ENCODE peak calls at places on chromosomes 12 and 14, in four cellular contexts. D, I, Z and A are unnamed samples.
A peak's percentile ranks its signal among the peaks of the same experiment; 100 is the strongest.

GRCh38 chr12:120096671-120097202 is 19.8 kb downstream of the RAB35 start:
- DNase-seq in D (no peak), I (no peak), Z (no peak), A (no peak)

GRCh38 chr12:10220398-10221077 is 7.9 kb downstream of the GABARAPL1 start:
- DNase-seq in D (no peak), I (no peak), Z (peak; percentile 64), A (no peak)

GRCh38 chr12:102478416-102479098 is 1.8 kb downstream of the IGF1 start:
- DNase-seq in D (peak; percentile 84), I (peak; percentile 20), Z (no peak), A (no peak)

GRCh38 chr14:76837524-76837923 is 11.3 kb downstream of the LRRC74A start:
- DNase-seq in D (no peak), I (no peak), Z (no peak), A (no peak)

GRCh38 chr14:35807131-35807961 is 1.7 kb downstream of the RALGAPA1 start:
- DNase-seq in D (no peak), I (no peak), Z (no peak), A (no peak)

GRCh38 chr12:52615208-52615868 is 3.0 kb downstream of the KRT73 start:
- DNase-seq in D (no peak), I (no peak), Z (peak; percentile 2), A (no peak)

GRCh38 chr14:99679996-99680395 is 4.1 kb upstream of the CYP46A1 start:
- DNase-seq in D (no peak), I (no peak), Z (no peak), A (no peak)

GRCh38 chr12:43273467-43273866 is 278.5 kb downstream of the ADAMTS20 start:
- DNase-seq in D (no peak), I (no peak), Z (peak; percentile 31), A (no peak)

GRCh38 chr14:56125772-56126411 is 7.7 kb downstream of the PELI2 start:
- DNase-seq in D (no peak), I (no peak), Z (no peak), A (no peak)

GRCh38 chr14:88426271-88426670 is 40.8 kb downstream of the SPATA7 start:
- DNase-seq in D (no peak), I (no peak), Z (peak; percentile 74), A (peak; percentile 35)

GRCh38 chr12:41624571-41624970 is 436.5 kb downstream of the PDZRN4 start:
- DNase-seq in D (peak; percentile 25), I (no peak), Z (no peak), A (no peak)
- H3K27ac ChIP-seq in D (no peak overlapping the region), I (no peak overlapping the region), Z (no peak overlapping the region), A (no peak overlapping the region)

DNA sequence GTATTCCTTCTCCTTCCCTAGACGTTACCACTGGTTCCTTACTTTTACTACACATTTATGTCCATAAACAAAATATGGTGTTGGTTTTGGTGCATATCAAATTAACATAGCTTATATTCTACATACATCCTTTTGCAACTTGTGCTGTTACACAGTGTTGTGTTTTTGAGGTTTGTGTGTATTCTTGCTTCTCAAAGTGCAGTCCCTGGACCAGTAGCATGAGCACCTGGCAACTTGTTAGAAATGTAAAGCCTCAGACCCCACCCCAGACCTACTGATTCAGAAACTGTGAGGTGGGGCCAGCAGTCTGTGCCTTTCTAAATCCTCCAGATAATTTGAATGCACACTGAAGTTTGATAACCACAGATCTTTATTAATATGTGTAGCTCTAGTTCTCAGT is 65.9 kb downstream of the RNFT2 start:
- DNase-seq in D (no peak), I (no peak), Z (no peak), A (no peak)
- H2BK120ac ChIP-seq in D (no peak overlapping the region), I (no peak overlapping the region), Z (no peak overlapping the region), A (no peak overlapping the region)

GRCh38 chr14:34496679-34497513 is 34.9 kb upstream of the SPTSSA start:
- DNase-seq in D (peak; percentile 97), I (peak; percentile 37), Z (peak; percentile 100), A (peak; percentile 99)
- H3K18ac ChIP-seq in D (no peak overlapping the region), I (no peak overlapping the region), Z (peak overlapping the region; percentile 66), A (no peak overlapping the region)

DNA sequence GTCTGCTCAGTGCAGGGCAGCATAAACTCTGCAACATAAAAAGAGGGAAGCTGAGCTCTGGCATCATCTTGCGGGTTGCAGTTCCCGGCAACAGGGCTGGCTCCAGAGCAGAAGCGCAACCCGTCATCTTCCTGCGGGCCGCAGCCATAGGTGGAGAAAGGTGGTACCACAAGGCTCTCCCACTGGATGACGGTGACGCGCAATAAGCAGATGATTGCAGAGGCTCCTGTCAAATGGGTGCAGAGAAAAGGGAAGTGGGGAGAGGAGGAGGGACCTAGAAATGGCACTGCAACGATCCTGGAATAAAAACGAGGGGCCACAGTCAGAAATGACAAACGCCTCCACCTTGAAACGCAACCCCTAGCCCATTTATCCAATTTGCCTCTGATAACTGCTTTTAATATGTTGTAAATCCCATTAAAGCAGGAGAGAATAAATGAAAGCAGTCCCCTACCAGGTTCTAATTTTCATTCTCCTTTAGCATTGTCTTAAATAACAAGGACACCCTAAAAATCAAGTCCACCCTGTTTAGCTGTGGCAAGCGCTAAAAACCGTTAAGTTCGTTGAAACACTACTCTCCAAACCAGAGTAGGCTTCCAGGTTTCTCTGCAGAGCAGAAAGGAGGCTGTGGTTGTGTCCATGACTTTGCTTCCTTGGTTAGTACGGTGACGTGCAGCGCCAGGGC is 30.9 kb upstream of the TUBA1C start:
- DNase-seq in D (no peak), I (no peak), Z (no peak), A (no peak)
- H3K27ac ChIP-seq in D (no peak overlapping the region), I (no peak overlapping the region), Z (peak overlapping the region; percentile 94), A (no peak overlapping the region)

GRCh38 chr14:75259510-75259855 is 19.1 kb upstream of the FOS start:
- DNase-seq in D (peak; percentile 90), I (no peak), Z (peak; percentile 77), A (no peak)

GRCh38 chr14:75267141-75267601 is 11.5 kb upstream of the FOS start:
- DNase-seq in D (peak; percentile 61), I (no peak), Z (peak; percentile 83), A (peak; percentile 81)

GRCh38 chr14:75259946-75260545 is 18.6 kb upstream of the FOS start:
- DNase-seq in D (no peak), I (no peak), Z (no peak), A (peak; percentile 56)

GRCh38 chr14:75262641-75263040 is 16.0 kb upstream of the FOS start:
- DNase-seq in D (no peak), I (no peak), Z (no peak), A (no peak)

DNA sequence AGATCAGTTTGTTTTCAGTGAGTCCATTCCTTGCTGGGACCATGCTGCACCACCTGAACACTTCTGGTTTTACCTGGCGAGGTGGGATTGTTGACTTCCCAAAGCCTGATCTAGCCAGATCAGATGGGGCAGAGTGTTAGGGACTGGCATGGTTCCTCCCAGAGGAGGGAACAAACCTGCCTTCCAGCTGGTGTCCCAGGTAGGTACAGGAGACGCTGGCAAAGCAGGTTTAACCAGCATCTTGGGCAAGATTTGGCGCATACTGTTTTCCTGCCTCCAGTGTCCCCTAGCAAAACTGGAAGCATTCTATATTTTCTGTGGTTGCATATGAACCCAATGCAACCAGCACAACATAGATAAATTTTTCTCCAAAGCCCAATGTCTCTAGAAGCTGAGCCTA is 14.6 kb upstream of the FOS start:
- DNase-seq in D (no peak), I (no peak), Z (no peak), A (no peak)
- H2BK120ac ChIP-seq in D (no peak overlapping the region), I (no peak overlapping the region), Z (peak overlapping the region; percentile 3), A (no peak overlapping the region)

GRCh38 chr14:24160850-24161804 is at the start of gene IRF9:
- DNase-seq in D (peak; percentile 98), I (peak; percentile 97), Z (peak; percentile 91), A (peak; percentile 95)
- H3K18ac ChIP-seq in D (no peak within 1 kb of the TSS), I (peak within 1 kb of the TSS; percentile 70), Z (peak within 1 kb of the TSS; percentile 78), A (peak within 1 kb of the TSS; percentile 79)

GRCh38 chr12:966715-967114 is 17.2 kb upstream of the RAD52 start:
- DNase-seq in D (no peak), I (no peak), Z (no peak), A (no peak)

GRCh38 chr12:967641-968040 is 18.1 kb upstream of the RAD52 start:
- DNase-seq in D (no peak), I (no peak), Z (no peak), A (no peak)

GRCh38 chr12:969821-970220 is 20.3 kb upstream of the RAD52 start:
- DNase-seq in D (no peak), I (no peak), Z (no peak), A (no peak)

GRCh38 chr12:971991-972390 is 19.0 kb upstream of the ERC1 start:
- DNase-seq in D (no peak), I (no peak), Z (no peak), A (no peak)

DNA sequence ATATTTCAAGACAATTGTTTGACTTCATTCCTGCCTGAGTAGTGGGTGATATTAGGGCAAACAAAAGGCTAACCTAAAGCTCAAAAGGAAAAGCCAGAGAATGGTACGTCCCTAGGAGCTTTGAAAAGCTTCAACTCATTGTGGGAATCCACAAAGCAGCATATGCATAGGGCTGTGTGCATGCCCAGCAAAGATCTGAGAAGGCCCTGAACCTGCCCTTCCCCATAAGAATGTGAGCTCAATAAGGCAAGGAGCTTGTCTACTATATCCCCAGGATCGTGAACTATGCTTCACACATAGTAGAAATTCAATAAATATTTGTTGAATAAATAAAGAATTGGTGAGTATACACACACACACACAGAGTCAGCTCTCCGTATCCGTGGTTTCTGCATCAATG is 19.1 kb upstream of the RAD52 start:
- DNase-seq in D (no peak), I (no peak), Z (no peak), A (no peak)
- H3K27ac ChIP-seq in D (no peak overlapping the region), I (no peak overlapping the region), Z (no peak overlapping the region), A (no peak overlapping the region)

GRCh38 chr12:132689227-132689626 is 1.8 kb downstream of the PXMP2 start:
- DNase-seq in D (no peak), I (no peak), Z (no peak), A (no peak)

GRCh38 chr12:132685400-132685799 is 1.7 kb downstream of the POLE start:
- DNase-seq in D (peak; percentile 24), I (no peak), Z (no peak), A (no peak)

GRCh38 chr12:132690112-132690511 is 2.7 kb downstream of the PXMP2 start:
- DNase-seq in D (peak; percentile 29), I (no peak), Z (no peak), A (no peak)

GRCh38 chr12:132686831-132687210 is 321 bp downstream of the POLE start:
- DNase-seq in D (peak; percentile 32), I (no peak), Z (no peak), A (no peak)

DNA sequence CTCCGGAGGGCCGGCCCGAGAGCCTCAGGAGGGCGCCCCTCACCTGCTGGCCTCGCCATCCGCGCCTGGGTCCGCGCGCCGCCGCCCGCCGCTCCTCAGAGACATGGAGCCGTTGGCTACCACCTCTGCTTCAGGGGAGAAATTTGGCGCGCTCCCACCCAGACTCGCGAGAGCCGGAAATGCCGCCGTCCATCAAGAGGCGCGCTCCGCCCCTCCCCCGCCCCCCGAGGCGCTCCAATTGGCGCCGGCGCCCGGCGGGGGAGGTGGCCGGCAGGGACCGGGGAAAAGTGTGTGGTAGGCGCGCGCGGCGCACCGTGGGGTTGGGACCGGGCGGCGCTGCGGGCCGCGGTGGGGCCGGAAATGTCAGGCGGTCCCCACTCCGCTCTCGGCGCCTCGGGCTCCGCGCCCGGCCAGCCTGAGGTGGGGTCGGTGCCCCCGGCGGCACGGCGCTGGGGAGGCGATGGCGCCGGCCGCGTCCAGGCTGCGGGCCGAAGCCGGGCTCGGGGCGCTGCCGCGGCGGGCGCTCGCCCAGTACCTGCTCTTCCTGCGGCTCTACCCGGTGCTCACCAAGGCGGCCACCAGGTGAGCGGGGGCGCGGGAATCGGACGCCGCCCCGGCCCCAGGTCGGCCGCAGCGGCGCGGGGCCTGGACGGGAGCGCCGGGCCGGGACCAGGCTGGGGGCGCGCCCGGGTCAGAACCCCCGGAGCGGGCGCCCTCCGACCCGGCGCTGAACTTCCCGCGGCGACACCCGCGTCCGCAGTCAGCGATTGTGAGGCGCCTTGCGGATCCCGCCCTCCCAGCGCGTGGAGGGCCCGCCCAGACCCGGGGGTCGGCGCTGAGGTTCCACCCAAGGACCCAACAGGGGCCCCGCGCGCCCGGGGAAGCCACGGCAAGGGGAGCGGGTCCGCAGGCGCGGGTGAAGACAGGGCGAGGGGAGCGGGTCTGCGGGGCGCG is at the start of the genes POLE and PXMP2:
- DNase-seq in D (peak; percentile 98), I (peak; percentile 96), Z (peak; percentile 91), A (peak; percentile 93)
- H2BK120ac ChIP-seq in D (peak within 1 kb of the TSS; percentile 35), I (no peak within 1 kb of the TSS), Z (no peak within 1 kb of the TSS), A (peak within 1 kb of the TSS; percentile 49)